ENCODE peak calls at places on chromosomes 5 and 9, in four cellular contexts. One of them, this sample, is unnamed.
A peak's percentile ranks its signal among the peaks of the same experiment; 100 is the strongest.

GRCh38 chr5:141843156-141843927 is 34.9 kb downstream of the PCDH1 start:
- DNase-seq in IMR-90: peak; percentile 44
- DNase-seq in H1: no peak
- DNase-seq in H9: peak; percentile 71
- DNase-seq in this sample: peak; percentile 94

GRCh38 chr9:94882953-94883641 is 156.6 kb downstream of the AOPEP start:
- DNase-seq in IMR-90: no peak
- DNase-seq in H1: peak; percentile 24
- DNase-seq in H9: no peak
- DNase-seq in this sample: no peak

GRCh38 chr5:131381011-131381410 is 117.2 kb downstream of the CDC42SE2 start:
- DNase-seq in IMR-90: peak; percentile 25
- DNase-seq in H1: no peak
- DNase-seq in H9: no peak
- DNase-seq in this sample: no peak

GRCh38 chr5:172285226-172286143 is 1.9 kb upstream of the UBTD2 start:
- DNase-seq in IMR-90: no peak
- DNase-seq in H1: no peak
- DNase-seq in H9: no peak
- DNase-seq in this sample: peak; percentile 60

GRCh38 chr9:112540800-112541199 is 54.2 kb downstream of the KIAA1958 start:
- DNase-seq in IMR-90: peak; percentile 8
- DNase-seq in H1: no peak
- DNase-seq in H9: no peak
- DNase-seq in this sample: no peak

GRCh38 chr9:126420643-126421564 is 94.3 kb downstream of the MVB12B start:
- DNase-seq in IMR-90: peak; percentile 58
- DNase-seq in H1: no peak
- DNase-seq in H9: no peak
- DNase-seq in this sample: peak; percentile 62

GRCh38 chr9:2158111-2158610 is 143.0 kb downstream of the SMARCA2 start:
- DNase-seq in IMR-90: peak; percentile 67
- DNase-seq in H1: no peak
- DNase-seq in H9: peak; percentile 47
- DNase-seq in this sample: peak; percentile 57

GRCh38 chr9:75624984-75625383 is 265.5 kb upstream of the PCSK5 start:
- DNase-seq in IMR-90: no peak
- DNase-seq in H1: no peak
- DNase-seq in H9: no peak
- DNase-seq in this sample: no peak

GRCh38 chr9:71036501-71036900 is 84.9 kb downstream of the TRPM3 start:
- DNase-seq in IMR-90: no peak
- DNase-seq in H1: no peak
- DNase-seq in H9: no peak
- DNase-seq in this sample: no peak

GRCh38 chr5:78591227-78591626 is 57.3 kb downstream of the LHFPL2 start:
- DNase-seq in IMR-90: peak; percentile 96
- DNase-seq in H1: no peak
- DNase-seq in H9: no peak
- DNase-seq in this sample: peak; percentile 51

DNA sequence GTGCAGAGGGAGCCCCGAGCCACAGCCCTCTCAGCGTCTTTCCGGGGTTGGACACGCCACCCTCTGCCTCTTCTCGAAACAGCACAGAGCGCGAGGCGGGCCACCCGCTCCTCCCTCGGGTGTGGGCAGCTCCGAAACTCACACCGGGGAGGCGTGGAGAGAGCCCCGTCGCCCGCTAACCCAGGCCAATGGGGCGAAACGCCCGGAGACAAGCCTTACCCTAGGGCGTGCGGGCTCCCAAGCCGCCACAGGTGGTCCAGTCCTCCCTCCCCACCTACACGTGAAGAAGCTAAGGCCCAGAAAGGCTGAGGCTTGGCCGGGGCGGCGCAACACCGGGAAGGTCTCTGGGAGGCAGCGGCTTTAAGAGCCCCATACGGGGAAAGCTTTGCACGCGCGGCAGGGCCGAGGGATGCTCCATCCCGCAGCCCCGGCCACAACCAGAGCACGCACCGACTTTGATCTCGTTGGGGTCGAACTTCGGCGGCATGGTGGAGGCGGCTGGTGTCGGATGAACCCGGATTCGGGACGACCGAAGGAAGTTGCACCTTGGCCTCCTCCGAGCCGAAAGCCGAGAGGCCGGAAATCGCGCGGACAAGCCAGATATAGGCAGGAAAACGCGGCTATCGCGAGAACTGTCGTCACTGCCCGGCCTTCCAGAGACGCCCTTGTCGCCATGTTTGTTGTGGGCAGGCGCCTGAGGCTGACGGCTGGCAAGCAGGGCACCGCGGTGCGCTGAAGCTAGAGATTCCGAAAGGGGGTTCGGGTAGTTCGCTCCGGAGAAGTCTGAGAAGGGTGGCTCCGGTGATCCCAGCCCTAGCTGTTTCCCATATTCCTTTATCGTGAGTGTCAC is at the start of the genes LRSAM1 and RPL12:
- DNase-seq in IMR-90: peak; percentile 94
- DNase-seq in H1: peak; percentile 100
- DNase-seq in H9: peak; percentile 95
- DNase-seq in this sample: peak; percentile 97
- H3K56ac ChIP-seq in IMR-90: peak within 1 kb of the TSS; percentile 79
- H3K56ac ChIP-seq in H1: peak within 1 kb of the TSS; percentile 90
- H3K56ac ChIP-seq in H9: no peak within 1 kb of the TSS
- H3K56ac ChIP-seq in this sample: peak within 1 kb of the TSS; percentile 94

GRCh38 chr9:105457560-105458294 is 9.9 kb downstream of the FSD1L start:
- DNase-seq in IMR-90: no peak
- DNase-seq in H1: no peak
- DNase-seq in H9: peak; percentile 38
- DNase-seq in this sample: no peak
- H3K18ac ChIP-seq in IMR-90: no peak overlapping the region
- H3K18ac ChIP-seq in H1: no peak overlapping the region
- H3K18ac ChIP-seq in H9: no peak overlapping the region
- H3K18ac ChIP-seq in this sample: no peak overlapping the region

DNA sequence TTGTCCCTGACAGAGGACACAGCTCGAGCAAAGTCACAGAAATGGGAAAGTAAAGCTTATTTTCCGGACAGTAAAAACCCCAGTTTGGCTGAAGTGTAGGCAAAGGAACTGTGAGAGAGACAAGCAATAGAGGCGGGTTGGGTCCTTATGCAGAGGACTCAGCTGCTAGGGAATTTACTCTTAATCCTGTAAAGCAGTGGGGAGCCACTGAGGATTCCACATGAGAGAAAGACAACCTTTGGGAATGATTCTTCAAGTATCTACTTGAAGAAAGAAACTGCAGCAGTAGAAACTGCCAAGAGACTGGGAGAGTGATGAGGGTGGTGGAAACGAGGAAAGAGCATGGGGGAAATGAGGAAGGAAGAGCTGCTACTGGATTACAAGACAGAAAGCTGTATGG is 20.2 kb downstream of the ASTN2 start:
- DNase-seq in IMR-90: no peak
- DNase-seq in H1: no peak
- DNase-seq in H9: no peak
- DNase-seq in this sample: peak; percentile 60
- H4K8ac ChIP-seq in IMR-90: no peak overlapping the region
- H4K8ac ChIP-seq in H1: no peak overlapping the region
- H4K8ac ChIP-seq in H9: no peak overlapping the region
- H4K8ac ChIP-seq in this sample: no peak overlapping the region

DNA sequence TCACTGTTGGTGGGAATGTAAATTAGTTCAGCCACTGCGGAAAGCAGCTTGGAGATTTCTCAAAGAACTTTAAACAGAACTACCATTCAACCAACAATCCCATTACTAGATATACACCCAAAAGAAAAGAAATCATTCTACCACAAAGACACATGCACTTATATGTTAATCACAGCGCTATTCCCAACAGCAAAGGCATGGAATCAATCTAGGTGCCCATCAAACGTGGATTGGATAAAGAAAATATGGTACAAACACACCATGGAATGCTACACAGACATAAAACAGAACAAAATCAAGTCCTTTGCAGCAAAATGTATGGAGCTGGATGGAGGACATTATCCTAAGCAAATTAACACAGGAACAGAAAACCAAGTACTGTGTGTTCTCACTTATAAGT is 42.1 kb downstream of the PRUNE2 start:
- DNase-seq in IMR-90: no peak
- DNase-seq in H1: no peak
- DNase-seq in H9: no peak
- DNase-seq in this sample: no peak
- H3K56ac ChIP-seq in IMR-90: no peak overlapping the region
- H3K56ac ChIP-seq in H1: no peak overlapping the region
- H3K56ac ChIP-seq in H9: no peak overlapping the region
- H3K56ac ChIP-seq in this sample: no peak overlapping the region

GRCh38 chr5:94470802-94471201 is 147.6 kb downstream of the KIAA0825 start:
- DNase-seq in IMR-90: no peak
- DNase-seq in H1: no peak
- DNase-seq in H9: no peak
- DNase-seq in this sample: no peak

GRCh38 chr5:94471496-94471895 is 146.9 kb downstream of the KIAA0825 start:
- DNase-seq in IMR-90: no peak
- DNase-seq in H1: no peak
- DNase-seq in H9: no peak
- DNase-seq in this sample: no peak

GRCh38 chr5:94469889-94470288 is 148.5 kb downstream of the KIAA0825 start:
- DNase-seq in IMR-90: peak; percentile 82
- DNase-seq in H1: no peak
- DNase-seq in H9: no peak
- DNase-seq in this sample: no peak

GRCh38 chr5:94468531-94468930 is 149.9 kb downstream of the KIAA0825 start:
- DNase-seq in IMR-90: no peak
- DNase-seq in H1: no peak
- DNase-seq in H9: no peak
- DNase-seq in this sample: no peak

DNA sequence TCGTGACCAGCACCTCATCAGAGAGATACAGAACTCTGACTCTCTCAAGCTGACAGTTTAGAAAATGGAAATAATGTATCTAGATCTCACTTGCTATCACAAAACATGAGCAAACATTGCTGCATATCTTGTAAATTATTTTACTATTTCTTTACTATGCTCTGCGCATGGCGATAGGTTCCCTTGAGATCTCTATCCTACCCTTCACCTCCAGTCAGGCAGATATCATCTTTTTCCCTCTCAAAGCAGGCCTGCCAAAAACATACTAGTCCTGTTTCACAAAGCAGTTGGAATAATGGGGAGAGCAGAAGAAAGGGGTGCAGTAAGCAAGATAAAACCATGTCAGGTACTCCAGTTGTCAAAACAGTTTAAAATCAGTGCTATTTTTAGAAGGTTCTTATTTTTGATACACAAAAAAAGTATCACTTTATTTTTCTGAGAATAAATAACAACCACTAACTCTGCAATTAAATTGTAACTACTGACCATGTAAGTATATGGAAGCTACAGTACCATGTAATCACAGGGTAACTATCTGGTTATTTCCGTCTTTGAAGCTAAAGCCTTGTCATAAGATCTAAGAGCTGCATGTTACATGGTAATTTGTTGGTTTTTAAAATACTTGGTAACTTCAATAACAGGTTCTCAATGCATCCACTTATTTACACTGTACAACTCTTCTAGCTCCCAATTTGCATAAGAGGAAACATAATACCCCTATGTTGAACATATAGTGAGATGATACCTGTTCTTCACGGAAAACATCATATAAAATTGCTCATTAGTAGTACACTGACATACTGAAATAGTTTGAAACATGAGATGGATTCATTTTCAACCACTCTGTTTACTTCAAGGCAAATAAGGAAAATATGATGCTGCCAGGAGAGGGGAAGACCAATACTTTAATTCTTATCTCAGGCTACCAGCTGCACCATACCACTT is 150.6 kb downstream of the KIAA0825 start:
- DNase-seq in IMR-90: no peak
- DNase-seq in H1: no peak
- DNase-seq in H9: no peak
- DNase-seq in this sample: no peak
- H3K18ac ChIP-seq in IMR-90: peak overlapping the region; percentile 21
- H3K18ac ChIP-seq in H1: no peak overlapping the region
- H3K18ac ChIP-seq in H9: no peak overlapping the region
- H3K18ac ChIP-seq in this sample: no peak overlapping the region

DNA sequence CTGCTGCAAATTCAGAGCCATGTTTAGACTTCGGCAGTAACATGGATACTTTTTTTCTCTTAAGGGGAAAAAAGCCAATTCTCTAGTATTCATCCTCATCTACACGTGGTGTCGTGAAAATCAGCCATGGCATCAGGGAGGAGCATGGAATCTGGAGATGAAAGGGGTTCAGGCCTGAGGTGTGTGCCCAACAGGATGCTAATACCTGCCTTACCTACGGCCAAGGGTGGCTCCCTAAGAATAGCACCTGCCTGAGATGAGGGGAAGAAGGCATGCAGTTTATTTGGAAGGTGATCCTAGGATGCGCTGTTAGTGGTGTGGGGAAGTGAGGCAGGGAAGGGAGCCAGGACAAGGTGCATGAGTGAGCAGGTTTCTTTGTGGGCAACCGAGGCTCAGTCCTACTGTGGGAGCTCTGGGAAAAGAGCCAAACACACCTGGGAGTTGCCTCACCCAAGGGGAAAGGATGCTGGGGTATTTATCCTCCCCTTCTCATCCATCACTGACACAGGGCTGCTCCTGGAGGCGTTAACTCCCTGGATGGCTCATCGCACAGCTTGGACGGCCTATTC is 146.9 kb upstream of the TBC1D2 start:
- DNase-seq in IMR-90: no peak
- DNase-seq in H1: no peak
- DNase-seq in H9: no peak
- DNase-seq in this sample: no peak
- H4K8ac ChIP-seq in IMR-90: no peak overlapping the region
- H4K8ac ChIP-seq in H1: no peak overlapping the region
- H4K8ac ChIP-seq in H9: no peak overlapping the region
- H4K8ac ChIP-seq in this sample: no peak overlapping the region